ENCODE peak calls at places on chromosomes 2 and 18, in four cellular contexts. P is naive thymus-derived CD4-positive, alpha-beta T cell; A is left ventricle myocardium inferior; W is effector memory CD4-positive, alpha-beta T cell. I is an unnamed sample.
A peak's percentile ranks its signal among the peaks of the same experiment; 100 is the strongest.

GRCh38 chr2:97816411-97816810 is 103.0 kb downstream of the ZAP70 start:
- DNase-seq in W (no peak), A (no peak), P (no peak), I (no peak)

GRCh38 chr18:32509121-32509520 is 38.4 kb upstream of the GAREM1 start:
- DNase-seq in W (no peak), A (no peak), P (no peak), I (no peak)

GRCh38 chr2:96869824-96870630 is at the start of gene SEMA4C:
- DNase-seq in P (peak; percentile 68), W (peak; percentile 48), A (peak; percentile 79), I (peak; percentile 54)

GRCh38 chr18:10131783-10132381 is 218.1 kb downstream of the VAPA start:
- DNase-seq in W (no peak), A (no peak), P (no peak), I (peak; percentile 88)

GRCh38 chr18:7568426-7568825 is 1.3 kb downstream of the PTPRM start:
- DNase-seq in W (no peak), P (no peak), A (peak; percentile 44), I (peak; percentile 90)

GRCh38 chr2:237577956-237578870 is 11.8 kb downstream of the PRLH start:
- DNase-seq in P (no peak), A (no peak), W (no peak), I (no peak)

GRCh38 chr2:200913654-200914053 is 24.5 kb downstream of the NIF3L1 start:
- DNase-seq in P (no peak), A (no peak), W (no peak), I (no peak)

GRCh38 chr2:233445152-233445830 is 91.0 kb downstream of the DGKD start:
- DNase-seq in P (no peak), W (no peak), A (no peak), I (peak; percentile 64)

GRCh38 chr2:179569834-179570233 is 291.6 kb downstream of the ZNF385B start:
- DNase-seq in A (no peak), P (no peak), W (no peak), I (no peak)

GRCh38 chr2:21097331-21097730 is 26.4 kb upstream of the TDRD15 start:
- DNase-seq in W (no peak), A (no peak), P (no peak), I (no peak)

GRCh38 chr2:158511706-158512105 is 55.0 kb downstream of the PKP4 start:
- DNase-seq in W (no peak), P (no peak), A (no peak), I (no peak)

GRCh38 chr2:227855440-227855839 is 16.0 kb upstream of the DAW1 start:
- DNase-seq in P (no peak), W (no peak), A (no peak), I (no peak)

GRCh38 chr2:227849906-227850305 is 21.5 kb upstream of the DAW1 start:
- DNase-seq in A (no peak), P (no peak), W (no peak), I (no peak)

GRCh38 chr2:227856697-227857096 is 14.7 kb upstream of the DAW1 start:
- DNase-seq in W (no peak), P (no peak), A (no peak), I (no peak)

GRCh38 chr2:227853765-227854271 is 17.6 kb upstream of the DAW1 start:
- DNase-seq in W (no peak), P (no peak), A (no peak), I (no peak)

GRCh38 chr2:227853204-227853629 is 18.2 kb upstream of the DAW1 start:
- DNase-seq in W (no peak), A (no peak), P (no peak), I (no peak)
- H3K27ac ChIP-seq in W (no peak overlapping the region), A (no peak overlapping the region), P (no peak overlapping the region), I (peak overlapping the region; percentile 52)

DNA sequence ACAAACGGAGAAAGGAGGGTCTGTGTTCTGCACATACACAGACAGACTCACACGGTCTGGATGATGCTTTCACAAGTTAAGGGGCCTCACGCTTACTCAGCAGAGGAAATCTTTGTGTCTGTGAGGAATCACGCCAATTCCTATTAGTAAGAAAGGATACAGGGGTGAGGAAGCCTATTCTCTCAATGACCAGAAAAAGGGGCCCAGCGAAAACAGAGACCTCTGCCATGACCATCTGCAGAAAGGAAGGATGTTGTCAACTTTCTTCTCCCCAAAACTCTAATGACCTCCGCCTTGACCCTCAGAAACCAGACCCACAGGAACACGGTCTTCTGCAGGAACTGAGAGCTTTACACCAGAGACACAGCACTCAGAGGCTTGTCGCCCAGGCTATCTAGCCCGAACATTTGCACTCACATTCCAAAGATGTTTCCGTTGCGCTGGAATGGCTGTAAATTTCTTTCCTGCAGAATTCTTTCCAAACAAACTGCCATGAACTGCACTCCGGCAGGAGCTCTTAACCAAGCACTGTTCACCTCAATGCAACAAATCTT is 186.3 kb downstream of the TCF4 start:
- DNase-seq in P (no peak), W (no peak), A (no peak), I (no peak)
- H3K4me3 ChIP-seq in P (no peak overlapping the region), W (no peak overlapping the region), A (peak overlapping the region; percentile 55), I (peak overlapping the region; percentile 34)

GRCh38 chr2:177195194-177195593 is 17.4 kb upstream of the HNRNPA3 start:
- DNase-seq in W (no peak), P (no peak), A (no peak), I (no peak)
- H3K4me1 ChIP-seq in W (no peaks in the 10 kb centered on the region), P (no peaks in the 10 kb centered on the region), A (no peaks in the 10 kb centered on the region), I (no peaks in the 10 kb centered on the region)

GRCh38 chr2:126669772-126670171 is 13.8 kb downstream of the GYPC start:
- DNase-seq in W (no peak), A (no peak), P (no peak), I (no peak)
- H3K27ac ChIP-seq in W (no peak overlapping the region), A (peak overlapping the region; percentile 66), P (no peak overlapping the region), I (peak overlapping the region; percentile 66)

GRCh38 chr18:5155907-5156287 is 41.2 kb downstream of the AKAIN1 start:
- DNase-seq in P (no peak), W (no peak), A (no peak), I (no peak)
- H3K4me3 ChIP-seq in P (no peak overlapping the region), W (no peak overlapping the region), A (peak overlapping the region; percentile 21), I (no peak overlapping the region)

GRCh38 chr18:23191952-23192662 is 56.8 kb downstream of the CABLES1 start:
- DNase-seq in W (no peak), A (peak; percentile 68), P (peak; percentile 14), I (no peak)
- H3K4me1 ChIP-seq in W (no peaks in the 10 kb centered on the region), A (peaks cover 26% of the 10 kb centered on the region), P (no peaks in the 10 kb centered on the region), I (peaks cover 27% of the 10 kb centered on the region)

I was measured in upper lobe of left lung.